ENCODE peak calls at places on chromosomes 6 and 20, in five cellular contexts. H, V, C, Z and A are unnamed samples.

GRCh38 chr6:33694401-33694931 is 17.0 kb downstream of the UQCC2 start:
- DNase-seq in H (no peak), Z (peak), V (no peak), C (peak), A (peak)

GRCh38 chr20:22584922-22585785 is 782 bp upstream of the FOXA2 start:
- DNase-seq in V (peak), H (no peak), C (no peak), Z (no peak), A (no peak)

GRCh38 chr20:20024942-20025341 is 7.8 kb downstream of the NAA20 start:
- DNase-seq in V (no peak), C (no peak), Z (no peak), H (no peak), A (no peak)

GRCh38 chr20:5731753-5732366 is 18.3 kb upstream of the SHLD1 start:
- DNase-seq in C (no peak), Z (no peak), V (no peak), H (peak), A (peak)

GRCh38 chr6:4772750-4773149 is 3.5 kb upstream of the CDYL start:
- DNase-seq in C (no peak), H (no peak), Z (no peak), V (no peak), A (no peak)

GRCh38 chr6:157264701-157265100 is 58.6 kb downstream of the TMEM242 start:
- DNase-seq in H (no peak), V (no peak), Z (no peak), C (no peak), A (no peak)

GRCh38 chr6:140441256-140441655 is 1066.8 kb upstream of the CITED2 start:
- DNase-seq in V (peak), Z (peak), H (no peak), C (peak), A (no peak)

GRCh38 chr20:58619847-58620431 is 31.1 kb upstream of the STX16 start:
- DNase-seq in V (no peak), C (no peak), Z (peak), H (no peak), A (no peak)

GRCh38 chr20:25042531-25043498 is 15.1 kb downstream of the ACSS1 start:
- DNase-seq in V (peak), C (no peak), Z (no peak), H (no peak), A (no peak)

GRCh38 chr6:132814716-132815570 is 574 bp downstream of the RPS12 start:
- DNase-seq in C (no peak), Z (peak), H (no peak), V (no peak), A (peak)